ENCODE peak calls at places on chromosomes 16 and 17, in eight cellular contexts. O is activated T-helper 1 cell treated with anti-CD3 and anti-CD28 coated beads, Interleukin-2, amount 50 U/mL, for 16 hours; R is CD14-positive monocyte; A is mesendoderm; T is colonic mucosa; E is pancreas; Y is NCI-H1105; K is activated naive CD8-positive, alpha-beta T cell treated with anti-CD3 and anti-CD28 coated beads, Interleukin-2, amount 50 U/mL, for 16 hours. B is an unnamed sample.

GRCh38 chr16:29662729-29663019 is 373 bp upstream of the SPN start:
- DNase-seq in O (no peak), R (no peak), A (no peak), T (no peak), E (no peak), Y (no peak), K (no peak), B (no peak)

GRCh38 chr16:54577566-54578180 is 291.1 kb upstream of the IRX3 start:
- DNase-seq in O (no peak), R (no peak), A (peak; percentile 40), T (no peak), E (no peak), Y (no peak), K (no peak), B (no peak)

GRCh38 chr17:31550389-31551056 is 159.0 kb downstream of the RAB11FIP4 start:
- DNase-seq in O (no peak), R (no peak), A (no peak), T (peak; percentile 58), E (no peak), Y (peak; percentile 49), K (no peak), B (no peak)

GRCh38 chr16:87784812-87785211 is 19.0 kb upstream of the KLHDC4 start:
- DNase-seq in O (no peak), R (no peak), A (peak; percentile 79), T (no peak), E (no peak), Y (no peak), K (no peak), B (peak; percentile 55)

GRCh38 chr16:23608194-23608593 is 12.1 kb upstream of the NDUFAB1 start:
- DNase-seq in O (no peak), R (no peak), A (no peak), T (no peak), E (no peak), Y (no peak), K (no peak), B (no peak)

GRCh38 chr17:37698132-37698615 is 46.7 kb downstream of the HNF1B start:
- DNase-seq in O (no peak), R (no peak), A (no peak), T (no peak), E (no peak), Y (no peak), K (no peak), B (peak; percentile 23)

GRCh38 chr17:77445030-77445907 is 304.5 kb downstream of the SEC14L1 start:
- DNase-seq in O (peak; percentile 68), R (peak; percentile 77), A (no peak), T (peak; percentile 71), E (no peak), Y (no peak), K (peak; percentile 64), B (peak; percentile 96)

GRCh38 chr17:77438241-77439204 is 297.8 kb downstream of the SEC14L1 start:
- DNase-seq in O (no peak), R (no peak), A (no peak), T (no peak), E (no peak), Y (no peak), K (no peak), B (no peak)

GRCh38 chr17:44083250-44083849 is 12.8 kb downstream of the G6PC3 start:
- DNase-seq in O (no peak), R (no peak), A (peak; percentile 70), T (no peak), E (no peak), Y (no peak), K (no peak), B (no peak)

GRCh38 chr17:82231562-82232321 is 2.9 kb downstream of the SLC16A3 start:
- DNase-seq in O (no peak), R (peak; percentile 84), A (peak; percentile 87), T (peak; percentile 89), E (no peak), Y (no peak), K (no peak), B (peak; percentile 51)

GRCh38 chr16:72024862-72025382 is 16.4 kb downstream of the DHODH start:
- DNase-seq in O (no peak), R (no peak), A (no peak), T (no peak), E (no peak), Y (no peak), K (no peak), B (no peak)

GRCh38 chr17:77808663-77809425 is 149.7 kb upstream of the TNRC6C start:
- DNase-seq in O (no peak), R (no peak), A (no peak), T (no peak), E (no peak), Y (no peak), K (no peak), B (no peak)

GRCh38 chr17:17582372-17582771 is 9.1 kb downstream of the PEMT start:
- DNase-seq in O (no peak), R (no peak), A (no peak), T (no peak), E (no peak), Y (no peak), K (no peak), B (no peak)

GRCh38 chr17:37342589-37342988 is 33.2 kb upstream of the C17orf78 start:
- DNase-seq in O (no peak), R (no peak), A (no peak), T (no peak), E (no peak), Y (no peak), K (no peak), B (no peak)

GRCh38 chr16:54318941-54319340 is 32.4 kb upstream of the IRX3 start:
- DNase-seq in O (no peak), R (no peak), A (no peak), T (no peak), E (no peak), Y (no peak), K (no peak), B (peak; percentile 30)

GRCh38 chr17:63156986-63157385 is 191.0 kb downstream of the TANC2 start:
- DNase-seq in O (no peak), R (no peak), A (peak; percentile 8), T (no peak), E (no peak), Y (no peak), K (no peak), B (no peak)

GRCh38 chr17:1713878-1714487 is 3.8 kb upstream of the TLCD2 start:
- DNase-seq in O (no peak), R (no peak), A (peak; percentile 93), T (peak; percentile 77), E (peak; percentile 63), Y (no peak), K (no peak), B (peak; percentile 50)

GRCh38 chr17:10032142-10032541 is 127.1 kb upstream of the RCVRN start:
- DNase-seq in O (no peak), R (no peak), A (no peak), T (no peak), E (peak; percentile 32), Y (no peak), K (no peak), B (peak; percentile 31)

GRCh38 chr17:78381601-78382168 is 3.2 kb downstream of the PGS1 start:
- DNase-seq in O (peak; percentile 35), R (peak; percentile 83), A (peak; percentile 88), T (no peak), E (no peak), Y (no peak), K (no peak), B (peak; percentile 54)

GRCh38 chr17:31415004-31415454 is 23.6 kb downstream of the RAB11FIP4 start:
- DNase-seq in O (no peak), R (peak; percentile 62), A (peak; percentile 27), T (no peak), E (no peak), Y (no peak), K (no peak), B (no peak)

GRCh38 chr16:81060576-81061306 is 16.3 kb downstream of the C16orf46 start:
- DNase-seq in O (no peak), R (no peak), A (no peak), T (no peak), E (no peak), Y (no peak), K (no peak), B (no peak)

GRCh38 chr17:50466371-50467113 is 2.1 kb downstream of the CHAD start:
- DNase-seq in O (no peak), R (no peak), A (no peak), T (peak; percentile 88), E (no peak), Y (no peak), K (no peak), B (no peak)

GRCh38 chr17:82358467-82359350 is at the start of gene TEX19:
- DNase-seq in O (no peak), R (no peak), A (peak; percentile 98), T (no peak), E (no peak), Y (peak; percentile 34), K (no peak), B (no peak)

GRCh38 chr17:237406-237955 is 56.0 kb upstream of the DOC2B start:
- DNase-seq in O (no peak), R (peak; percentile 27), A (peak; percentile 43), T (peak; percentile 11), E (no peak), Y (no peak), K (no peak), B (no peak)

B was measured in AG10803.